ENCODE peak calls at places on chromosomes 16 and 17, in four cellular contexts. One of them, this sample, is unnamed.

GRCh38 chr16:72501739-72502653 is 330.0 kb upstream of the PMFBP1 start:
- DNase-seq in activated B cell treated with CpG ODN at 0.5 μM for 24 hours: peak
- DNase-seq in AG10803: peak
- DNase-seq in heart left ventricle: peak
- DNase-seq in this sample: no peak

GRCh38 chr16:67800252-67801046 is 5.9 kb downstream of the RANBP10 start:
- DNase-seq in activated B cell treated with CpG ODN at 0.5 μM for 24 hours: no peak
- DNase-seq in AG10803: peak
- DNase-seq in heart left ventricle: peak
- DNase-seq in this sample: no peak

GRCh38 chr16:609984-610383 is 20.1 kb downstream of the RAB40C start:
- DNase-seq in activated B cell treated with CpG ODN at 0.5 μM for 24 hours: no peak
- DNase-seq in AG10803: no peak
- DNase-seq in heart left ventricle: no peak
- DNase-seq in this sample: no peak

GRCh38 chr16:56451753-56452689 is 667 bp downstream of the OGFOD1 start:
- DNase-seq in activated B cell treated with CpG ODN at 0.5 μM for 24 hours: no peak
- DNase-seq in AG10803: peak
- DNase-seq in heart left ventricle: peak
- DNase-seq in this sample: no peak

GRCh38 chr17:49748791-49749190 is 15.1 kb downstream of the FAM117A start:
- DNase-seq in activated B cell treated with CpG ODN at 0.5 μM for 24 hours: no peak
- DNase-seq in AG10803: no peak
- DNase-seq in heart left ventricle: no peak
- DNase-seq in this sample: peak

GRCh38 chr17:83087788-83088360 is 8.5 kb downstream of the METRNL start:
- DNase-seq in activated B cell treated with CpG ODN at 0.5 μM for 24 hours: no peak
- DNase-seq in AG10803: no peak
- DNase-seq in heart left ventricle: no peak
- DNase-seq in this sample: no peak

GRCh38 chr16:28317040-28317880 is 24.9 kb downstream of the SBK1 start:
- DNase-seq in activated B cell treated with CpG ODN at 0.5 μM for 24 hours: peak
- DNase-seq in AG10803: peak
- DNase-seq in heart left ventricle: peak
- DNase-seq in this sample: peak

GRCh38 chr17:79859676-79860615 is 20.7 kb upstream of the CBX4 start:
- DNase-seq in activated B cell treated with CpG ODN at 0.5 μM for 24 hours: no peak
- DNase-seq in AG10803: no peak
- DNase-seq in heart left ventricle: no peak
- DNase-seq in this sample: no peak

GRCh38 chr17:41315814-41316430 is 412 bp upstream of the KRTAP17-1 start:
- DNase-seq in activated B cell treated with CpG ODN at 0.5 μM for 24 hours: no peak
- DNase-seq in AG10803: no peak
- DNase-seq in heart left ventricle: no peak
- DNase-seq in this sample: no peak

GRCh38 chr16:4273858-4274291 is 1.1 kb upstream of the TFAP4 start:
- DNase-seq in activated B cell treated with CpG ODN at 0.5 μM for 24 hours: peak
- DNase-seq in AG10803: peak
- DNase-seq in heart left ventricle: peak
- DNase-seq in this sample: peak

GRCh38 chr17:81082177-81083073 is 47.5 kb downstream of the BAIAP2 start:
- DNase-seq in activated B cell treated with CpG ODN at 0.5 μM for 24 hours: no peak
- DNase-seq in AG10803: no peak
- DNase-seq in heart left ventricle: no peak
- DNase-seq in this sample: no peak

GRCh38 chr16:88064889-88065746 is 113.9 kb downstream of the BANP start:
- DNase-seq in activated B cell treated with CpG ODN at 0.5 μM for 24 hours: no peak
- DNase-seq in AG10803: no peak
- DNase-seq in heart left ventricle: peak
- DNase-seq in this sample: no peak

GRCh38 chr16:58280846-58281301 is 14.0 kb downstream of the PRSS54 start:
- DNase-seq in activated B cell treated with CpG ODN at 0.5 μM for 24 hours: no peak
- DNase-seq in AG10803: peak
- DNase-seq in heart left ventricle: no peak
- DNase-seq in this sample: no peak

GRCh38 chr16:22206847-22207714 is 1.0 kb downstream of the EEF2K start:
- DNase-seq in activated B cell treated with CpG ODN at 0.5 μM for 24 hours: peak
- DNase-seq in AG10803: peak
- DNase-seq in heart left ventricle: peak
- DNase-seq in this sample: peak

GRCh38 chr17:50596191-50597037 is 35.9 kb downstream of the CACNA1G start:
- DNase-seq in activated B cell treated with CpG ODN at 0.5 μM for 24 hours: no peak
- DNase-seq in AG10803: no peak
- DNase-seq in heart left ventricle: no peak
- DNase-seq in this sample: no peak

GRCh38 chr17:6843241-6843890 is 11.8 kb upstream of the TEKT1 start:
- DNase-seq in activated B cell treated with CpG ODN at 0.5 μM for 24 hours: no peak
- DNase-seq in AG10803: peak
- DNase-seq in heart left ventricle: no peak
- DNase-seq in this sample: no peak

GRCh38 chr17:57523926-57524634 is 221.0 kb downstream of the CCDC182 start:
- DNase-seq in activated B cell treated with CpG ODN at 0.5 μM for 24 hours: no peak
- DNase-seq in AG10803: peak
- DNase-seq in heart left ventricle: peak
- DNase-seq in this sample: no peak

GRCh38 chr17:14330492-14330920 is 29.6 kb downstream of the HS3ST3B1 start:
- DNase-seq in activated B cell treated with CpG ODN at 0.5 μM for 24 hours: no peak
- DNase-seq in AG10803: peak
- DNase-seq in heart left ventricle: no peak
- DNase-seq in this sample: no peak

GRCh38 chr17:79577485-79578187 is 33.2 kb downstream of the RBFOX3 start:
- DNase-seq in activated B cell treated with CpG ODN at 0.5 μM for 24 hours: no peak
- DNase-seq in AG10803: no peak
- DNase-seq in heart left ventricle: no peak
- DNase-seq in this sample: no peak

GRCh38 chr17:73341350-73342056 is 29.7 kb upstream of the CDC42EP4 start:
- DNase-seq in activated B cell treated with CpG ODN at 0.5 μM for 24 hours: no peak
- DNase-seq in AG10803: no peak
- DNase-seq in heart left ventricle: no peak
- DNase-seq in this sample: no peak

GRCh38 chr17:73156887-73157870 is 7.6 kb upstream of the SSTR2 start:
- DNase-seq in activated B cell treated with CpG ODN at 0.5 μM for 24 hours: no peak
- DNase-seq in AG10803: no peak
- DNase-seq in heart left ventricle: no peak
- DNase-seq in this sample: no peak

GRCh38 chr17:39239640-39240314 is 14.0 kb upstream of the STAC2 start:
- DNase-seq in activated B cell treated with CpG ODN at 0.5 μM for 24 hours: peak
- DNase-seq in AG10803: no peak
- DNase-seq in heart left ventricle: no peak
- DNase-seq in this sample: peak

GRCh38 chr16:87423429-87423828 is 31.3 kb downstream of the MAP1LC3B start:
- DNase-seq in activated B cell treated with CpG ODN at 0.5 μM for 24 hours: no peak
- DNase-seq in AG10803: no peak
- DNase-seq in heart left ventricle: no peak
- DNase-seq in this sample: no peak

GRCh38 chr16:78402797-78403196 is 303.3 kb downstream of the WWOX start:
- DNase-seq in activated B cell treated with CpG ODN at 0.5 μM for 24 hours: no peak
- DNase-seq in AG10803: no peak
- DNase-seq in heart left ventricle: no peak
- DNase-seq in this sample: no peak

GRCh38 chr16:87806246-87806607 is 40.4 kb upstream of the KLHDC4 start:
- DNase-seq in activated B cell treated with CpG ODN at 0.5 μM for 24 hours: no peak
- DNase-seq in AG10803: peak
- DNase-seq in heart left ventricle: no peak
- DNase-seq in this sample: no peak

GRCh38 chr16:6047325-6047724 is 949.7 kb upstream of the EEF2KMT start:
- DNase-seq in activated B cell treated with CpG ODN at 0.5 μM for 24 hours: no peak
- DNase-seq in AG10803: no peak
- DNase-seq in heart left ventricle: no peak
- DNase-seq in this sample: no peak

GRCh38 chr17:64084086-64084939 is 45.6 kb downstream of the ERN1 start:
- DNase-seq in activated B cell treated with CpG ODN at 0.5 μM for 24 hours: no peak
- DNase-seq in AG10803: peak
- DNase-seq in heart left ventricle: no peak
- DNase-seq in this sample: no peak

GRCh38 chr17:72458301-72458700 is 337.5 kb downstream of the SOX9 start:
- DNase-seq in activated B cell treated with CpG ODN at 0.5 μM for 24 hours: no peak
- DNase-seq in AG10803: no peak
- DNase-seq in heart left ventricle: no peak
- DNase-seq in this sample: no peak

GRCh38 chr16:81627024-81627423 is 152.1 kb upstream of the PLCG2 start:
- DNase-seq in activated B cell treated with CpG ODN at 0.5 μM for 24 hours: no peak
- DNase-seq in AG10803: peak
- DNase-seq in heart left ventricle: no peak
- DNase-seq in this sample: no peak

GRCh38 chr16:85983064-85983463 is 84.1 kb downstream of the IRF8 start:
- DNase-seq in activated B cell treated with CpG ODN at 0.5 μM for 24 hours: no peak
- DNase-seq in AG10803: no peak
- DNase-seq in heart left ventricle: no peak
- DNase-seq in this sample: no peak

GRCh38 chr17:73480740-73481139 is 163.5 kb downstream of the SDK2 start:
- DNase-seq in activated B cell treated with CpG ODN at 0.5 μM for 24 hours: no peak
- DNase-seq in AG10803: no peak
- DNase-seq in heart left ventricle: peak
- DNase-seq in this sample: no peak

GRCh38 chr16:31072540-31073072 is 1.4 kb downstream of the ZNF668 start:
- DNase-seq in activated B cell treated with CpG ODN at 0.5 μM for 24 hours: no peak
- DNase-seq in AG10803: peak
- DNase-seq in heart left ventricle: no peak
- DNase-seq in this sample: no peak

GRCh38 chr16:81517630-81518438 is 73.2 kb downstream of the CMIP start:
- DNase-seq in activated B cell treated with CpG ODN at 0.5 μM for 24 hours: no peak
- DNase-seq in AG10803: peak
- DNase-seq in heart left ventricle: no peak
- DNase-seq in this sample: no peak

GRCh38 chr17:73691321-73691766 is 47.1 kb upstream of the SDK2 start:
- DNase-seq in activated B cell treated with CpG ODN at 0.5 μM for 24 hours: no peak
- DNase-seq in AG10803: no peak
- DNase-seq in heart left ventricle: no peak
- DNase-seq in this sample: no peak

GRCh38 chr16:82892327-82892726 is 265.6 kb downstream of the CDH13 start:
- DNase-seq in activated B cell treated with CpG ODN at 0.5 μM for 24 hours: no peak
- DNase-seq in AG10803: peak
- DNase-seq in heart left ventricle: no peak
- DNase-seq in this sample: no peak

GRCh38 chr17:75830168-75831031 is 13.8 kb downstream of the UNC13D start:
- DNase-seq in activated B cell treated with CpG ODN at 0.5 μM for 24 hours: peak
- DNase-seq in AG10803: no peak
- DNase-seq in heart left ventricle: no peak
- DNase-seq in this sample: no peak
- TF ChIP-seq CTCF in activated B cell treated with CpG ODN at 0.5 μM for 24 hours: no peak
- TF ChIP-seq CTCF in AG10803: peak
- TF ChIP-seq CTCF in heart left ventricle: peak
- TF ChIP-seq CTCF in this sample: peak

GRCh38 chr17:58660621-58661020 is 31.2 kb downstream of the TEX14 start:
- DNase-seq in activated B cell treated with CpG ODN at 0.5 μM for 24 hours: no peak
- DNase-seq in AG10803: no peak
- DNase-seq in heart left ventricle: no peak
- DNase-seq in this sample: no peak

GRCh38 chr17:58661499-58661898 is 30.3 kb downstream of the TEX14 start:
- DNase-seq in activated B cell treated with CpG ODN at 0.5 μM for 24 hours: no peak
- DNase-seq in AG10803: no peak
- DNase-seq in heart left ventricle: no peak
- DNase-seq in this sample: no peak

DNA sequence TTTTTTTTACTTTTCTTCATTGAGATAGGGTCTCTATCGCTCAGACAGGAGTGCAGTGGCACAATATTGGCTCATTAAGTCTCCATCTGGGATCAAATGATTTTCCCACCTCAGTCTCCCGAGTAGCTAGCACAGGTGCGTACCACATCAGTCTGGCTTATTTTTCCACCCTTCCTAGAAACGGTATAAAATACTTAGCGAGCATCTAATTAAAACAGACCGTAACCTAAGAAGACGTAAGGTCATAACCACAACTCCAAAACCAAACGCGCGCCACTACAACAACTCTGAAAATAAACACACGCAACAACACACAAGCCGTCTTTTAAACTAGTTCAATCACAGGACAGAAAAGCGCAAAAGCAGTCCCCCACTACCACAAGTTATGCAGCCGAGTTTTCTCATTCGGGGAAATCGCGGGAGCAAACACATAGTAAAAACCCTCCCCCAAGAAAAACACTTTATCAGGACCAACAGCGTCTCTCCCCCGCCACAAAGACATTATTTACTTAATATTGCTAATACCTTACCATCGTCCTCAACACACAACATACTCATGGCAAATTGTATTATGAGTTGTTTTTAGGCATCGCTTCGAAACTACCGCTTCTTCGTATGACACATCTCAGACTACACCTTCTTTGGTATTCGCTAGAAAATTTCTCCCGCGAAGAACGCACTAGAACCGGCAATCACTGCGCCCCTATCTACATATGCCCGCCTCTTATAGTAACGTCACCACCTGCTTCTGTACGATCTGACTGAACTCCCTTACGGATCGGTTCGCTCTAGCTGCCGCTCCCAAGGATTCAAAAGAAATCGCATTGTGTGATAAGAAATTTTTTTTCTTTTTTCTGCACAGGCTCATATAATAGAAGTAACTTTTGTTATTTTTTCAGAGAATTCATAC is 32.8 kb downstream of the TEX14 start:
- DNase-seq in activated B cell treated with CpG ODN at 0.5 μM for 24 hours: peak
- DNase-seq in AG10803: peak
- DNase-seq in heart left ventricle: peak
- DNase-seq in this sample: peak
- TF ChIP-seq CTCF in activated B cell treated with CpG ODN at 0.5 μM for 24 hours: no peak
- TF ChIP-seq CTCF in AG10803: no peak
- TF ChIP-seq CTCF in heart left ventricle: no peak
- TF ChIP-seq CTCF in this sample: no peak

GRCh38 chr16:73840710-73841109 is 455.9 kb upstream of the PSMD7 start:
- DNase-seq in activated B cell treated with CpG ODN at 0.5 μM for 24 hours: no peak
- DNase-seq in AG10803: no peak
- DNase-seq in heart left ventricle: no peak
- DNase-seq in this sample: no peak
- TF ChIP-seq CTCF in activated B cell treated with CpG ODN at 0.5 μM for 24 hours: no peak
- TF ChIP-seq CTCF in AG10803: no peak
- TF ChIP-seq CTCF in heart left ventricle: no peak
- TF ChIP-seq CTCF in this sample: no peak

DNA sequence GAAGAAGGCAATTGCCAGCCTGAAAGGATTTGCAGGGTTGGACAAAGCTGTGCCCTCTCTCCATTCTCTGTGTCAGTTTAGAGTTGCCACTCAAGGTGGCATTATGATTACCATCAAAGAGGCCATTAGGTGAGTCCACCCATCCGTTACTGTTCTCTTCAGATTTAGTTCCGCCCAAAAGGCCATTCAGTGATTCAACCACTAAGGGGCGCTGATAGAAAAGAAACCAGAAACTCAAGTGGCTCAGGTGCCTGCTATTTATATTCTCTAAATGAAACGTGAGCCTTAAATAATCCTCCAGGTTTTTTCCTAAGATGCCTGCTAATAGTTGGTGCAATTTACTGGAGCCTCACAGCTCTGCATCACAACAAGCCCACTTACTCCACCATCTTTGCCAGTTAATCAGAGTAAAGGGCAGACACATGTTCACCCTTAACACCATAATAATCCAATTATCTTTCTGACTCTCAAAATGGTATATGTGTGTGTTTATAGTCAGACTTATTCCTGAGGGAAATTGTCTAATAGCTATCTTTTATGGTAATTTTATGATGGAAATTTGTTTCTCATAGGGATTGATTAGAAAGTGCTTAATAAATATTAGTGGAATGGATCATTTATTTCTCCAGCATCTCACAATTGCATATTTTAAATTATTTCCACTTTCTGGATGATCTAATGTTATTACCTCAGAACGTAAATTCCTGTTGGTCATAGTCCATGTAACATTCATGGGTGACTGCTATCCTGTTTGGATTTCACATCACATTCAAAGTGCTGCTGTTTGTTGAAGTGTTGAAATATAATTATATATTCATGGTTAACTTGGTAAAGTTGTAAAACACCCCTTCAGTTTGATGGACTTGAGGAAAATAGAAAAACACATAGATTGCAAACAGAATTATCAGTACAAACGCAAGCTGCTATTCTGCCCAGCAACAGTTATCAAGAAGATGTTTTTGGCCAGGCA is 59.3 kb downstream of the TANGO6 start:
- DNase-seq in activated B cell treated with CpG ODN at 0.5 μM for 24 hours: no peak
- DNase-seq in AG10803: peak
- DNase-seq in heart left ventricle: no peak
- DNase-seq in this sample: no peak
- TF ChIP-seq CTCF in activated B cell treated with CpG ODN at 0.5 μM for 24 hours: no peak
- TF ChIP-seq CTCF in AG10803: peak
- TF ChIP-seq CTCF in heart left ventricle: peak
- TF ChIP-seq CTCF in this sample: no peak